ENCODE peak calls at places on chromosomes 2 and 18, in nine cellular contexts. P is Ammon's horn; O is T-cell; F is activated gamma-delta T cell; W is stimulated activated CD4-positive, alpha-beta T cell treated with anti-CD3 and anti-CD28 coated beads, Interleukin-15, amount 100 ng/mL, for 24 hours; D is HEK293T; G is mucosa of descending colon; X is brain microvascular endothelial cell; B is SW480. S is an unnamed sample.

GRCh38 chr18:3511980-3512379 is 62.0 kb downstream of the TGIF1 start:
- DNase-seq in X (peak), D (no peak), F (no peak), W (no peak), O (peak), B (peak), P (no peak), G (no peak), S (no peak)

GRCh38 chr18:80119111-80119510 is 10.0 kb downstream of the ADNP2 start:
- DNase-seq in W (no peak), X (no peak), G (no peak), D (no peak), O (no peak), P (no peak), F (no peak), B (no peak), S (no peak)

GRCh38 chr2:130381145-130381544 is 25.3 kb downstream of the PTPN18 start:
- DNase-seq in D (no peak), F (no peak), P (no peak), B (no peak), X (no peak), O (no peak), W (no peak), G (no peak), S (no peak)

GRCh38 chr2:12110074-12110473 is 363.6 kb downstream of the LPIN1 start:
- DNase-seq in B (no peak), D (no peak), P (peak), X (no peak), G (no peak), F (no peak), W (peak), O (peak), S (no peak)

GRCh38 chr2:208033701-208034502 is 8.6 kb upstream of the PLEKHM3 start:
- DNase-seq in X (no peak), O (peak), B (peak), F (no peak), W (peak), D (peak), G (peak), P (peak), S (no peak)

GRCh38 chr18:66646622-66647021 is 42.7 kb upstream of the CDH19 start:
- DNase-seq in G (no peak), X (peak), B (no peak), F (no peak), W (no peak), D (no peak), O (no peak), P (no peak), S (no peak)

GRCh38 chr2:172455121-172455515 is 27.7 kb downstream of the ITGA6 start:
- DNase-seq in D (no peak), B (no peak), W (no peak), X (no peak), O (no peak), G (no peak), F (no peak), P (no peak), S (no peak)

GRCh38 chr18:22109535-22109934 is 59.9 kb upstream of the GATA6 start:
- DNase-seq in P (no peak), D (no peak), W (no peak), B (no peak), G (no peak), X (no peak), F (no peak), O (no peak), S (no peak)

GRCh38 chr2:91442246-91442905 is 2750.9 kb downstream of the RPIA start:
- DNase-seq in O (peak), D (peak), G (no peak), B (no peak), F (no peak), X (no peak), W (peak), P (peak), S (peak)

GRCh38 chr18:32893915-32894314 is 121.1 kb upstream of the KLHL14 start:
- DNase-seq in G (no peak), O (no peak), B (peak), W (no peak), D (peak), X (no peak), F (no peak), P (no peak), S (no peak)

GRCh38 chr2:136985044-136985443 is 219.7 kb downstream of the THSD7B start:
- DNase-seq in W (no peak), B (no peak), P (no peak), X (no peak), D (no peak), F (no peak), O (no peak), G (peak), S (no peak)

GRCh38 chr2:58039170-58039611 is 7.4 kb upstream of the VRK2 start:
- DNase-seq in G (no peak), P (no peak), X (peak), D (no peak), W (no peak), O (no peak), F (no peak), B (no peak), S (no peak)

GRCh38 chr2:217902281-217903141 is 100.3 kb downstream of the TNS1 start:
- DNase-seq in D (no peak), O (peak), X (peak), F (no peak), G (peak), B (no peak), W (no peak), P (peak), S (peak)

GRCh38 chr2:129103922-129104878 is 785.5 kb upstream of the HS6ST1 start:
- DNase-seq in P (no peak), G (no peak), X (no peak), O (no peak), B (no peak), F (no peak), D (no peak), W (no peak), S (no peak)

GRCh38 chr2:137123241-137123640 is 357.9 kb downstream of the THSD7B start:
- DNase-seq in B (no peak), D (no peak), W (no peak), P (no peak), F (no peak), O (no peak), G (no peak), X (peak), S (no peak)

GRCh38 chr2:233342301-233342700 is 12.0 kb upstream of the DGKD start:
- DNase-seq in O (no peak), P (no peak), G (no peak), B (no peak), X (no peak), D (no peak), F (no peak), W (no peak), S (no peak)

GRCh38 chr2:117814417-117815264 is at the start of gene DDX18:
- DNase-seq in B (peak), O (peak), X (peak), F (peak), P (peak), W (peak), D (peak), G (peak), S (peak)

GRCh38 chr2:100244881-100245605 is 77.3 kb downstream of the LONRF2 start:
- DNase-seq in O (no peak), F (no peak), W (no peak), P (no peak), X (peak), D (no peak), G (no peak), B (no peak), S (no peak)

GRCh38 chr2:178553047-178553446 is 72.8 kb downstream of the PLEKHA3 start:
- DNase-seq in O (no peak), X (peak), W (no peak), B (no peak), F (no peak), G (no peak), P (peak), D (no peak), S (no peak)

GRCh38 chr2:187302619-187303018 is 145.4 kb downstream of the CALCRL start:
- DNase-seq in P (no peak), W (no peak), F (no peak), G (peak), B (no peak), D (no peak), X (peak), O (no peak), S (no peak)

GRCh38 chr2:47437287-47437686 is 34.3 kb downstream of the MSH2 start:
- DNase-seq in O (no peak), G (peak), W (no peak), P (peak), D (no peak), X (no peak), F (no peak), B (peak), S (no peak)

GRCh38 chr2:218710687-218711549 is at the start of gene TTLL4:
- DNase-seq in X (peak), O (peak), P (peak), D (peak), B (peak), G (peak), W (peak), F (peak), S (peak)

GRCh38 chr18:12377556-12378553 is 828 bp upstream of the AFG3L2 start:
- DNase-seq in B (no peak), G (no peak), X (no peak), W (no peak), F (no peak), D (no peak), P (no peak), O (no peak), S (no peak)

GRCh38 chr2:46297546-46298271 is 502 bp downstream of the EPAS1 start:
- DNase-seq in G (peak), P (peak), F (peak), W (peak), D (peak), X (no peak), O (peak), B (peak), S (peak)

GRCh38 chr18:49784427-49785185 is 28.7 kb downstream of the ACAA2 start:
- DNase-seq in O (no peak), B (no peak), X (no peak), P (no peak), G (no peak), F (no peak), W (no peak), D (no peak), S (no peak)

GRCh38 chr2:67498931-67499330 is 101.8 kb downstream of the ETAA1 start:
- DNase-seq in B (no peak), F (no peak), O (no peak), X (no peak), P (no peak), G (no peak), D (no peak), W (no peak), S (no peak)

GRCh38 chr2:178363252-178363651 is 87.7 kb downstream of the PRKRA start:
- DNase-seq in O (no peak), X (peak), B (no peak), P (no peak), F (no peak), W (no peak), G (no peak), D (no peak), S (peak)

S was measured in psoas muscle.